ENCODE peak calls at places on chromosomes 2 and 18, in four cellular contexts. X is neuronal stem cell; S is CD4-positive, CD25-positive, alpha-beta regulatory T cell; J is A549. V is an unnamed sample.

GRCh38 chr2:189113963-189114362 is 65.6 kb downstream of the COL5A2 start:
- DNase-seq in J (no peak), X (no peak), S (no peak), V (no peak)

GRCh38 chr2:85868837-85869236 is 20.0 kb downstream of the ST3GAL5 start:
- DNase-seq in J (no peak), S (no peak), X (no peak), V (no peak)

GRCh38 chr2:71713581-71714580 is 260.5 kb downstream of the DYSF start:
- DNase-seq in X (no peak), J (no peak), S (no peak), V (no peak)

GRCh38 chr2:101125374-101125773 is 25.8 kb downstream of the TBC1D8 start:
- DNase-seq in J (peak; percentile 53), X (no peak), S (no peak), V (no peak)

GRCh38 chr18:49230331-49230730 is 230.1 kb downstream of the DYM start:
- DNase-seq in S (no peak), X (no peak), J (no peak), V (no peak)

GRCh38 chr2:38875576-38876367 is at the start of the genes DHX57 and MORN2:
- DNase-seq in X (peak; percentile 68), S (peak; percentile 72), J (peak; percentile 88), V (peak; percentile 55)

GRCh38 chr18:48139427-48140347 is 209.2 kb upstream of the SMAD2 start:
- DNase-seq in X (no peak), S (no peak), J (no peak), V (no peak)

GRCh38 chr2:59288771-59289170 is 1047.6 kb upstream of the FANCL start:
- DNase-seq in S (no peak), X (no peak), J (no peak), V (no peak)

GRCh38 chr2:59398081-59398480 is 1155.4 kb downstream of the BCL11A start:
- DNase-seq in X (no peak), S (no peak), J (no peak), V (no peak)

GRCh38 chr18:50558948-50559749 is 738 bp upstream of the MAPK4 start:
- DNase-seq in X (peak; percentile 18), S (no peak), J (no peak), V (no peak)
- H3K27ac ChIP-seq in X (no peak overlapping the region), S (no peak overlapping the region), J (no peak overlapping the region), V (no peak overlapping the region)

DNA sequence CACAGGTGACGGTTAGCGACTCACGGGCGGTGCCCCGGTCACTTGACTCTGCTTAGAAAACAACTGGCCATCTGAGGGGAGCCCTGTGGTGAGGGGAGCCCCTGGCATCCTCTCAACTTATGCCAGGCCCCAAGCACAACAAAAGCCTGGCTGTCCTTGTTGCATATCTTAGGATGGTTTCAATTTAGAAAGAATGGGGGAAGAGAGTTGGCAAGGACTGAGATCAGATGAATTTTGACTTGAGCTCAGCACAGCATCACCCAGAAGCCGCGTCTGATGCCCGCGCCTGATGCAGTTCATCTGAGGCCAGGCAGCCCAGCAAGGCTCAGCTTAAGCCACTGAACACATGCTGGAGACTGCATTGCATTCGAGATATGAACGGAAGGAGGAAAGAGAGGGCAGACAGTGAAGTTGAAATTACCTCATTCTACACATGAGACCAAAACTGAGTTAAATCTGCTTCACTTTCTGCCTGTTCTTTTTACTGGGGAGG is 36.8 kb downstream of the MYT1L start:
- DNase-seq in S (no peak), J (no peak), X (no peak), V (no peak)
- H3K9me3 ChIP-seq in S (no peaks in the 10 kb centered on the region), J (no peaks in the 10 kb centered on the region), X (no peaks in the 10 kb centered on the region), V (no peaks in the 10 kb centered on the region)

DNA sequence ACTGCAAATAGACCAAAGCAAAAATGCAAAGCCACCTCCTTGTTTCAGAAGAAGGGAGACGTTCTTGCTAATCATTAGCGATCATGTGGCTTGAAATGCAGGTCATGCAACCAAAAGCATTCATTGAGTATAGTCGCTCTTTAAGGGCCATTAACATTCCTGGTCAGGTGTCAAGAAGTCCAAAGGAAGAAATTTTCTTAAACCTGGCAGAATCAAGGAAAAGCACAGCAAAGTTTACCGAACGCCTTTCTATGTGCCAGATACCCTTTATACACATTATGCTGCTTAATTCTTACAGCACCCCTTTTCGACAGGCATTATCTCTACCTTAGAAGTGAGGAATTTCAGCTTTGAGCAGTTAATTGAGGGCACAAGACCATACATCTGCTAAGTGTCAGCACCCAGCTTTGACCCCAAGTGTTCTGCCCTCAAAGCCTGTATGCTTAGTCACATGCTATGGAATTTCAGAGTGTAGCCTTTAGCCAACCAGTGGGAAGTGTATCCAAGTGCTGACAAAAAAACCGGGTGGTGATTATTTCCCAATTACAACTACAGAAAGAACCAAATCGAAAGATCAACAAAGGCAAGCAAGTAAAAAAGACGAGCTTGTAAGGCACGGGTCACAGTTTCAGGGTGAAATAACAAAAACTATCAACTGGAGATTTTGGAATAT is 70.8 kb downstream of the EPHA4 start:
- DNase-seq in X (no peak), J (no peak), S (no peak), V (no peak)
- H3K4me3 ChIP-seq in X (no peak overlapping the region), J (no peak overlapping the region), S (no peak overlapping the region), V (no peak overlapping the region)

GRCh38 chr2:45884126-45884525 is 232.7 kb downstream of the PRKCE start:
- DNase-seq in J (no peak), X (no peak), S (no peak), V (no peak)

GRCh38 chr2:45881970-45882581 is 230.6 kb downstream of the PRKCE start:
- DNase-seq in X (no peak), J (no peak), S (no peak), V (no peak)

GRCh38 chr2:45885111-45885685 is 233.7 kb downstream of the PRKCE start:
- DNase-seq in J (no peak), S (no peak), X (no peak), V (no peak)

GRCh38 chr2:45883601-45884000 is 232.1 kb downstream of the PRKCE start:
- DNase-seq in S (no peak), J (no peak), X (no peak), V (no peak)

DNA sequence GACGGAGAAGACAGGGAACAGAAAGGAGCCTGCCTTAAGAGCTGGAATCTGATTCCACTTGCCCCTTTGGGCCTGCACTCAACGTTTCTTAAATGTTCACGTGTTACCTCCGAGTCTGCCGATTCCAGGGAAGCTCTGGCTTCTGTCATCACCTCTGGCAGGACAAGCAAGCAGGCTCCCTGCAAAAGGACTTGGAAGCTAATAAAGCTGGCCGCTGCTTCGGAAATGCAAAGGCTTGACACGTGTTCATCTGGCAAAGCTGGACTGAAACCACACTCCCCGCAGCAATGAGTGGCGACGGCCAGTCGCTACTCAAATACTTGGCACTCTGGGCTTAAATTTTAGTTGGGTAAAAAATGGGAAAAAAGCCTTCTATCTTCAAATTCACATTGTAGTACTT is 231.2 kb downstream of the PRKCE start:
- DNase-seq in X (no peak), J (no peak), S (no peak), V (no peak)
- H3K27ac ChIP-seq in X (no peak overlapping the region), J (no peak overlapping the region), S (no peak overlapping the region), V (no peak overlapping the region)

GRCh38 chr2:47300081-47300480 is 102.9 kb upstream of the MSH2 start:
- DNase-seq in J (no peak), S (no peak), X (no peak), V (no peak)

GRCh38 chr2:47302308-47302707 is 100.6 kb upstream of the MSH2 start:
- DNase-seq in J (no peak), S (no peak), X (no peak), V (no peak)

GRCh38 chr2:47301277-47301618 is 101.7 kb upstream of the MSH2 start:
- DNase-seq in S (no peak), J (no peak), X (no peak), V (no peak)

GRCh38 chr2:47300609-47301276 is 102.2 kb upstream of the MSH2 start:
- DNase-seq in X (no peak), S (no peak), J (no peak), V (no peak)

DNA sequence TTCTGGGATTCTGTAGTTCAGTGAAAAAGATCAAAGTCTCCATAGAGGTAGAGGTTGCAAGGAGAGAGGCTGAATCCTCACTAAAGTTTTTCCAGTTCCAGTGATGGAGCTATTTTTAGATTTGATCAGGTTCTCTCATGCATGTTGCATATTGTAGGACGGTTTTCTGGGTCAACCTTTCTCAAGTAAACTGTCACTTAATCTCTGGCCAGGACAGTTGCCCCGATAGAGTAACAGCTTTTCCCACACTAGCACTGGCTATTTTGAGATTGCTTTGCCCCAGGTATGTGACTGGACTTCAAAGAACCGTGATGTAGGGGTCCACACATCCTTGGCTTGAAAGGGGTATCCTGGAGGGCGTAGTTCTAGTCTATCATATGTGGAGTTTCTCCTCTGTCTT is 101.2 kb upstream of the MSH2 start:
- DNase-seq in J (no peak), X (no peak), S (no peak), V (no peak)
- H3K9me3 ChIP-seq in J (no peaks in the 10 kb centered on the region), X (no peaks in the 10 kb centered on the region), S (no peaks in the 10 kb centered on the region), V (no peaks in the 10 kb centered on the region)

GRCh38 chr2:7019191-7019590 is 102.0 kb downstream of the RNF144A start:
- DNase-seq in X (no peak), J (no peak), S (no peak), V (no peak)

GRCh38 chr2:7017621-7018260 is 100.5 kb downstream of the RNF144A start:
- DNase-seq in S (no peak), X (no peak), J (no peak), V (no peak)

GRCh38 chr2:7020059-7020458 is 102.8 kb downstream of the RNF144A start:
- DNase-seq in J (no peak), X (no peak), S (no peak), V (no peak)

GRCh38 chr2:7018261-7018701 is 101.1 kb downstream of the RNF144A start:
- DNase-seq in S (no peak), X (no peak), J (no peak), V (no peak)

GRCh38 chr2:7018767-7019166 is 101.6 kb downstream of the RNF144A start:
- DNase-seq in X (no peak), J (no peak), S (no peak), V (no peak)
- H3K4me3 ChIP-seq in X (no peak overlapping the region), J (no peak overlapping the region), S (no peak overlapping the region), V (no peak overlapping the region)

GRCh38 chr2:6926071-6926732 is 9.0 kb downstream of the RNF144A start:
- DNase-seq in J (no peak), S (no peak), X (no peak), V (no peak)

GRCh38 chr2:6928452-6928851 is 11.2 kb downstream of the RNF144A start:
- DNase-seq in X (no peak), S (no peak), J (no peak), V (no peak)

GRCh38 chr2:6929196-6929874 is 12.1 kb downstream of the RNF144A start:
- DNase-seq in J (no peak), X (no peak), S (no peak), V (no peak)

GRCh38 chr2:6927186-6927585 is 10.0 kb downstream of the RNF144A start:
- DNase-seq in S (no peak), X (no peak), J (no peak), V (no peak)

GRCh38 chr2:6927753-6928152 is 10.5 kb downstream of the RNF144A start:
- DNase-seq in J (no peak), X (no peak), S (no peak), V (no peak)
- H3K27ac ChIP-seq in J (no peak overlapping the region), X (no peak overlapping the region), S (no peak overlapping the region), V (no peak overlapping the region)

V was measured in iPS DF 6.9.